ENCODE peak calls at places on chromosomes 3 and 15, in seven cellular contexts. D is transverse colon; L is Calu3; Y is HFF-Myc; V is activated CD4-positive, alpha-beta T cell treated with anti-CD3 and anti-CD28 coated beads, Interleukin-2, amount 10 ng/mL, durations not matched to agents 7 days and 5 days; S is left lung; Z is NCI-H1105. O is an unnamed sample.

GRCh38 chr15:90680371-90680935 is 36.7 kb upstream of the BLM start:
- DNase-seq in S (no peak), V (no peak), Y (peak), Z (no peak), D (no peak), L (no peak), O (peak)

GRCh38 chr3:143004823-143005222 is 3.5 kb downstream of the U2SURP start:
- DNase-seq in L (no peak), D (no peak), Z (no peak), Y (no peak), S (no peak), V (no peak), O (no peak)

GRCh38 chr3:188531210-188531609 is 377.3 kb downstream of the LPP start:
- DNase-seq in Z (no peak), S (no peak), L (no peak), V (no peak), D (no peak), Y (no peak), O (no peak)

GRCh38 chr3:108406063-108406660 is 104.2 kb downstream of the MYH15 start:
- DNase-seq in L (no peak), Y (no peak), D (no peak), Z (no peak), V (no peak), S (no peak), O (no peak)

GRCh38 chr15:90644946-90645725 is 72.0 kb upstream of the BLM start:
- DNase-seq in L (no peak), Y (no peak), S (no peak), Z (no peak), V (no peak), D (no peak), O (no peak)

GRCh38 chr15:74322558-74323180 is 44.8 kb downstream of the CYP11A1 start:
- DNase-seq in S (no peak), Y (no peak), D (peak), L (peak), Z (no peak), V (peak), O (no peak)

GRCh38 chr3:108178676-108179075 is 43.5 kb downstream of the IFT57 start:
- DNase-seq in D (no peak), L (no peak), Z (no peak), V (no peak), Y (no peak), S (no peak), O (no peak)

GRCh38 chr3:126146034-126146433 is 34.4 kb downstream of the ALDH1L1 start:
- DNase-seq in Y (no peak), V (no peak), S (peak), D (no peak), L (no peak), Z (no peak), O (no peak)

GRCh38 chr3:107946700-107947099 is 144.1 kb downstream of the CD47 start:
- DNase-seq in D (no peak), L (no peak), S (no peak), Y (no peak), V (no peak), Z (no peak), O (no peak)

GRCh38 chr3:141379250-141379872 is 11.1 kb downstream of the ZBTB38 start:
- DNase-seq in V (peak), D (no peak), S (no peak), Y (no peak), Z (no peak), L (no peak), O (no peak)

GRCh38 chr3:153173758-153174516 is 11.9 kb downstream of the RAP2B start:
- DNase-seq in Z (no peak), Y (no peak), V (no peak), S (no peak), D (no peak), L (no peak), O (no peak)

GRCh38 chr3:72171946-72172345 is 387.0 kb upstream of the PROK2 start:
- DNase-seq in S (no peak), V (no peak), Z (no peak), Y (no peak), L (no peak), D (no peak), O (no peak)

GRCh38 chr3:192917258-192917507 is 473 bp downstream of the MB21D2 start:
- DNase-seq in V (peak), S (no peak), Z (peak), Y (no peak), L (no peak), D (no peak), O (no peak)